ENCODE peak calls at places on chromosome 6, in five cellular contexts. H is neural crest cell, Y is NB4, F is GM13977, I is BJ. N is an unnamed sample.

GRCh38 chr6:127266892-127267741 is 453 bp downstream of the RNF146 start:
- DNase-seq in H (no peak), Y (peak), F (peak), I (no peak), N (peak)

GRCh38 chr6:13331516-13332348 is 3.4 kb upstream of the TBC1D7 start:
- DNase-seq in H (no peak), Y (peak), F (peak), I (no peak), N (no peak)

GRCh38 chr6:5359413-5359812 is 98.1 kb downstream of the FARS2 start:
- DNase-seq in H (no peak), Y (no peak), F (no peak), I (no peak), N (no peak)

GRCh38 chr6:55953384-55953783 is 78.0 kb upstream of the BMP5 start:
- DNase-seq in H (no peak), Y (peak), F (no peak), I (peak), N (no peak)

GRCh38 chr6:18266524-18266908 is 2.2 kb upstream of the DEK start:
- DNase-seq in H (no peak), Y (no peak), F (no peak), I (no peak), N (no peak)

GRCh38 chr6:37517411-37517812 is 17.7 kb upstream of the CCDC167 start:
- DNase-seq in H (no peak), Y (peak), F (no peak), I (peak), N (peak)

GRCh38 chr6:36318690-36319435 is 17.8 kb downstream of the BNIP5 start:
- DNase-seq in H (no peak), Y (peak), F (no peak), I (no peak), N (no peak)

GRCh38 chr6:122472022-122472340 is 374 bp upstream of the SERINC1 start:
- DNase-seq in H (no peak), Y (no peak), F (no peak), I (no peak), N (no peak)

GRCh38 chr6:32397252-32397920 is 9.6 kb downstream of the BTNL2 start:
- DNase-seq in H (no peak), Y (no peak), F (peak), I (no peak), N (no peak)

GRCh38 chr6:89763550-89763949 is 56.0 kb downstream of the MDN1 start:
- DNase-seq in H (no peak), Y (no peak), F (no peak), I (no peak), N (no peak)

GRCh38 chr6:166998256-166999144 is 697 bp upstream of the CEP43 start:
- DNase-seq in H (peak), Y (peak), F (peak), I (no peak), N (peak)

GRCh38 chr6:36075656-36076055 is 48.0 kb downstream of the MAPK14 start:
- DNase-seq in H (no peak), Y (peak), F (no peak), I (no peak), N (no peak)

GRCh38 chr6:2688416-2689064 is 62.2 kb downstream of the MYLK4 start:
- DNase-seq in H (no peak), Y (peak), F (peak), I (peak), N (no peak)

GRCh38 chr6:51936536-51936935 is 150.9 kb downstream of the PKHD1 start:
- DNase-seq in H (no peak), Y (no peak), F (no peak), I (no peak), N (no peak)

GRCh38 chr6:51930602-51931001 is 156.8 kb downstream of the PKHD1 start:
- DNase-seq in H (no peak), Y (no peak), F (no peak), I (no peak), N (no peak)

GRCh38 chr6:51936941-51937340 is 150.5 kb downstream of the PKHD1 start:
- DNase-seq in H (no peak), Y (no peak), F (no peak), I (no peak), N (no peak)

GRCh38 chr6:51932956-51933355 is 154.5 kb downstream of the PKHD1 start:
- DNase-seq in H (no peak), Y (no peak), F (no peak), I (no peak), N (no peak)

DNA sequence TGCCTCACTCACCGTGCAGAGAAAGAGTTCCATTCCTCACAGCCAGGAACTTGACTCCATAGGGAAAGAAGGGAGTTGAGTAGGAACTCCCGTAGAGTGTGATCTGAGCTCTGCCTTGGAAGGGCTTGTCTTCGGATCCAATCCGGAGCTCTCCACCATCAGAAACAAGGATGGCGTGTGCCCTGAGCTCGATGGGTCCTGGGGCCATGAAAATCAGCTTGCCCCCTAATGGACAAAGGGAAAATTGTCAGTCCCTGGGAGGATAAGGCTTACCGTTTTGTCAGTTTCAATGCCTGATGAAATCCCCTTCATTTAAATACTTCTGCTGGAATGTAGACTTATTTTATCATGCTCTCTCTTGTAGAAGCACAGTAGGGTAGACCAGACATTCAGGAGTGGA is 153.3 kb downstream of the PKHD1 start:
- DNase-seq in H (no peak), Y (peak), F (peak), I (no peak), N (no peak)
- TF ChIP-seq CTCF in H (peak), Y (peak), F (peak), I (peak), N (peak)

DNA sequence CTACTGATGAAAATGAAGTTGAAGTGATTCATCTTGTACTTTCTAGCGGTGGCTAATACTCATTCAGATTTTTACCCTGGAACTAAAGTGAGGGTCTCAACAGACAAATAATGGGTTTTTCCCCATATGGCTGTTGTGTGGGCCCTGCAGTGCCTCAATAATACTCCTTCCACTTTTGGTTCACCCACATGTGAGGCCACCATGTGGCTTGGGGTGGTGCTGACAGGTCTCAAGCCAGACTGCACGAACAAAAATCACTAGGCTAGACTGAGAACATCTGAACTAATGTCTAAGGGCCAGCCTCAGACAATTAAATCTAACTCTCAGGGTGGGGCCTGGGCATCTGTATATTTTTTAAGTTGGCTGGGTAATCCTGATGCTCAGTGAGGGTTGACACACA is 7.9 kb upstream of the COL12A1 start:
- DNase-seq in H (no peak), Y (no peak), F (peak), I (no peak), N (no peak)
- TF ChIP-seq CTCF in H (no peak), Y (peak), F (peak), I (peak), N (no peak)

DNA sequence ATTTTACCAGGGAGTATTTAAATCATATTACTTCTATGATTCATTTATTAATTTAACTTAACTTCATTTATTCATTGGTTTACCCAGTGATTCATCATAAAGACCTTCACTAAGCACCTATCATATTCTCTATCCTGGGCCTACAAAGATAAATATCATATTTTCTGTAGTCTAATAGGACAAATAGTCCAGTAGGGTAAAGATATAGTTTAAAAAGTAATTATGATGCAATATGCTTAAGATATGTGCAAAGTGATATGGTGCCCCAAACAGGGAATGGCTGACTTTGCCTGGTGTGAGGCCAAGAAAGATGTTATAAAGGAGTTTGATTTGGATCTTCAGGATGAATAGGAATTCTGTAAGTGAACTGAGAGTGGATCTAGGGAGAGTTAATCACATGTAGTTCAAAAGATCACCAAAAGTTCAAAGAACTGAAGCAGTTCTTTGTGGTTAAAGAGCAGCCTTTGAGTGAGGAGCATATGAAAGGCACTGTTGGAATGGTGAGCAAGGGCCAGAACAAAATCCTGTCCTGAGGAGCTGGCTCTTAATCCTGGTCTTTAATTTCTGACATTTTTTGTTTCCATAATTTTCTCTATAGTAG is 45.5 kb downstream of the MLIP start:
- DNase-seq in H (no peak), Y (no peak), F (no peak), I (no peak), N (no peak)
- TF ChIP-seq CTCF in H (no peak), Y (no peak), F (no peak), I (no peak), N (no peak)

GRCh38 chr6:39381535-39382140 is 59.1 kb upstream of the KCNK16 start:
- DNase-seq in H (no peak), Y (no peak), F (no peak), I (no peak), N (no peak)
- TF ChIP-seq CTCF in H (no peak), Y (no peak), F (no peak), I (no peak), N (no peak)

DNA sequence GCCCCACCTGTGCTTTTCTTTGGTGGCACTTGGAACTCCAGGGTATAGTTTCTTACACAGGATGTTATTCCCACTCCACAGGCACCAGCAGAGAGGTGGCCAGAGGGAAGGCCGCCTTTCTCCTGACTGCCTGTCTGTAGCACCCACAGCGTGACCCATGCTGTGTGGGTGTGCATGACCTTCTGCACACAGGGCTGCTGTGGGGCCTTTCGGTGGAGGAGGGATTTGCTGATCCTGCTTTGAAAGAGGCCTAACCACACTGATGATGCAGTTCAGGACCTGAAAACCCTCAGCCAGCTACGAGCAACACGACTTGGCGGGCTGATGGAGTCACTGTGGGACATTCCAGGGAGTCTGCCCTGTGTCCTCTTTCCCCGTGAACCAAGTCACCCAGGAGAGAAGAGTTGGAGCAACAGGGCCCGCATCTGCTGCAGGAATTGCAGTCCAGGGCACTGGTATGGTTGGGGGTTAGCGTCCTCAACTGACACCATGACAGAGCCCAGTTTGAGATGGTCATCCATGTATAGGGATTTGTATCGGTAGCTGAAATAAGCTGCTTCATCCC is 49.1 kb downstream of the SYTL3 start:
- DNase-seq in H (no peak), Y (no peak), F (no peak), I (no peak), N (no peak)
- TF ChIP-seq CTCF in H (no peak), Y (no peak), F (no peak), I (no peak), N (no peak)

GRCh38 chr6:110102411-110102810 is 77.1 kb downstream of the WASF1 start:
- DNase-seq in H (no peak), Y (no peak), F (peak), I (no peak), N (no peak)

GRCh38 chr6:110101885-110102284 is 77.6 kb downstream of the WASF1 start:
- DNase-seq in H (no peak), Y (peak), F (peak), I (no peak), N (no peak)

GRCh38 chr6:110103260-110103659 is 76.2 kb downstream of the WASF1 start:
- DNase-seq in H (no peak), Y (no peak), F (no peak), I (no peak), N (no peak)

GRCh38 chr6:110105296-110105695 is 74.2 kb downstream of the WASF1 start:
- DNase-seq in H (no peak), Y (no peak), F (no peak), I (no peak), N (no peak)
- TF ChIP-seq CTCF in H (no peak), Y (no peak), F (no peak), I (no peak), N (no peak)

N was measured in chondrocyte.